ENCODE peak calls at places on chromosomes 3 and 15, in seven cellular contexts. B is Panc1; E is Karpas-422; K is suprapubic skin; C is sigmoid colon; T is right cardiac atrium; U is CD4-positive, CD25-positive, alpha-beta regulatory T cell. L is an unnamed sample.

GRCh38 chr3:62923092-62923491 is 47.9 kb upstream of the CADPS start:
- DNase-seq in B (no peak), E (no peak), K (no peak), C (no peak), T (no peak), U (no peak), L (no peak)

GRCh38 chr15:68608206-68608843 is 29.5 kb downstream of the CORO2B start:
- DNase-seq in B (no peak), E (no peak), K (no peak), C (peak; percentile 92), T (peak; percentile 95), U (no peak), L (no peak)

GRCh38 chr3:87126321-87126720 is 100.8 kb upstream of the CHMP2B start:
- DNase-seq in B (no peak), E (no peak), K (no peak), C (no peak), T (no peak), U (no peak), L (no peak)

GRCh38 chr3:43260412-43260811 is 25.9 kb upstream of the SNRK start:
- DNase-seq in B (no peak), E (peak; percentile 58), K (no peak), C (no peak), T (no peak), U (no peak), L (no peak)

GRCh38 chr3:150331978-150332568 is 76.0 kb upstream of the TSC22D2 start:
- DNase-seq in B (no peak), E (no peak), K (no peak), C (no peak), T (no peak), U (no peak), L (no peak)

GRCh38 chr3:182325213-182325941 is 467.9 kb upstream of the ATP11B start:
- DNase-seq in B (no peak), E (peak; percentile 96), K (no peak), C (no peak), T (no peak), U (no peak), L (no peak)

GRCh38 chr3:62167566-62168262 is 205.6 kb downstream of the FEZF2 start:
- DNase-seq in B (no peak), E (no peak), K (no peak), C (no peak), T (no peak), U (no peak), L (no peak)

GRCh38 chr3:54772707-54773106 is 155.2 kb downstream of the LRTM1 start:
- DNase-seq in B (no peak), E (no peak), K (no peak), C (no peak), T (no peak), U (no peak), L (no peak)

GRCh38 chr3:150721285-150722130 is 17.8 kb upstream of the ERICH6 start:
- DNase-seq in B (no peak), E (peak; percentile 91), K (no peak), C (no peak), T (no peak), U (peak; percentile 81), L (peak; percentile 65)

GRCh38 chr3:5645311-5646029 is 458.0 kb downstream of the EDEM1 start:
- DNase-seq in B (no peak), E (no peak), K (no peak), C (no peak), T (no peak), U (no peak), L (no peak)

GRCh38 chr3:71900057-71900456 is 115.1 kb upstream of the PROK2 start:
- DNase-seq in B (no peak), E (no peak), K (no peak), C (no peak), T (no peak), U (no peak), L (no peak)

GRCh38 chr3:71905426-71905825 is 120.5 kb upstream of the PROK2 start:
- DNase-seq in B (no peak), E (peak; percentile 84), K (no peak), C (no peak), T (no peak), U (no peak), L (no peak)

GRCh38 chr3:71908001-71908400 is 123.1 kb upstream of the PROK2 start:
- DNase-seq in B (no peak), E (no peak), K (no peak), C (no peak), T (peak; percentile 17), U (no peak), L (no peak)

GRCh38 chr3:71902258-71903128 is 117.5 kb upstream of the PROK2 start:
- DNase-seq in B (no peak), E (no peak), K (no peak), C (no peak), T (no peak), U (no peak), L (no peak)

GRCh38 chr3:71903141-71903540 is 118.2 kb upstream of the PROK2 start:
- DNase-seq in B (no peak), E (no peak), K (no peak), C (no peak), T (peak; percentile 24), U (no peak), L (no peak)
- H3K27ac ChIP-seq in B (no peak overlapping the region), E (no peak overlapping the region), K (no peak overlapping the region), C (no peak overlapping the region), T (no peak overlapping the region), U (no peak overlapping the region), L (no peak overlapping the region)

DNA sequence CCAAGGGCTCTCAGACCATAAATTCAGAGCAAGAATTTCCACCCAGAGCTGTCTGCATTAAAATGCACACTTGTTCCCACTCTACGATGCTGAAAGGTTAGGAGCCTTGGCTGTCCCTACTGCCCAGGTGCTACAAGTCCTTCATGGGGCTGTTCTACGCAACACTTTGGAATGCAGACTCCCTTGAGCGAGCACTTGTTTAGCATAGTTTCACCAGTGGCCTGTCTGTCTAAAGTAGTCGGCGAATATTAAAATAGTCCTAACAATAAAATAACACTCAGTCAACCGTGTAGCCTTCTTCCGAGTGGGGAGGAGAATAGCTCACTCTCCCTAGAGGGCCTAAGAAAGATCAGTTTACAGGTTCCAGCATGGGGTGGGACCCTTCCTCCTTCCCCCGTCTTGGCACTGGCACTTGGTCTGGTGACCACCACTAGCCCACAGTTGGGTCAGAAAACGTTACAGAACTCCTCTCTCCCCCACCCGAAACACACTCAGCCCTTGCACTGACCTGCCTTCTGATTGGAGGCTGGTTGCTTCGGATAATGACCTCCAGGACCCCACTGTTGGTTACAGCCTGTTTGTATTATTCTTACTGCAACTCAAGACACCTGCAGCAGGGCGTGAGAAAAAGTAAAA is at the start of gene CLDN16:
- DNase-seq in B (no peak), E (no peak), K (no peak), C (no peak), T (no peak), U (no peak), L (no peak)
- H3K27me3 ChIP-seq in B (no peaks in the 10 kb centered on the region), E (no peaks in the 10 kb centered on the region), K (no peaks in the 10 kb centered on the region), C (no peaks in the 10 kb centered on the region), T (no peaks in the 10 kb centered on the region), U (no peaks in the 10 kb centered on the region), L (peaks cover 3% of the 10 kb centered on the region)

GRCh38 chr15:45457641-45458539 is 64.7 kb downstream of the SLC30A4 start:
- DNase-seq in B (peak; percentile 87), E (peak; percentile 97), K (no peak), C (peak; percentile 78), T (peak; percentile 31), U (peak; percentile 87), L (peak; percentile 78)
- H3K27ac ChIP-seq in B (peak overlapping the region; percentile 89), E (peak overlapping the region; percentile 65), K (peak overlapping the region; percentile 27), C (peak overlapping the region; percentile 82), T (no peak overlapping the region), U (peak overlapping the region; percentile 75), L (peak overlapping the region; percentile 29)

DNA sequence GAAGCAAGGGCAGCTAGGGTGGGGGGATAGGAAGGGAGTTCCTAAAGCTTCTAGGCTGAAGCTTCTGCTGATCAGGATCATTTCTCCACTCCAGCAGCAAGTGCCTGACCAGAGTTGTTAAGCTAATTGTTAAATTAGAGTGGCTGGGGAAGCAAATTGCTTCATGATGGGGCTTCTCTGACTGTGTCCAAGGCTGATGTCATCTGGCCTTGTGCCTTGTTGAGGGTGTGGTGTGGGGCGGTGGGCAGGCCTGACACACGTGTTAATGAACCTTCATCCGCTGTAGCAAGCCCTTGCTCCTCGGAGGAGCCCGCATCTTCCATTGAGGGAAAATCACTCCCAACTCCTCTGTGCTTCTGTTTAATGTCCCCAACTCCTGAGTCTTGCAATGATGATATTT is 84.3 kb upstream of the ROPN1 start:
- DNase-seq in B (no peak), E (no peak), K (no peak), C (no peak), T (no peak), U (no peak), L (no peak)
- H3K27me3 ChIP-seq in B (peaks cover 31% of the 10 kb centered on the region), E (no peaks in the 10 kb centered on the region), K (no peaks in the 10 kb centered on the region), C (no peaks in the 10 kb centered on the region), T (no peaks in the 10 kb centered on the region), U (peaks cover 2% of the 10 kb centered on the region), L (no peaks in the 10 kb centered on the region)

GRCh38 chr15:42728562-42728961 is 8.4 kb downstream of the CDAN1 start:
- DNase-seq in B (no peak), E (no peak), K (no peak), C (no peak), T (no peak), U (no peak), L (no peak)

GRCh38 chr15:42729409-42729808 is 7.5 kb downstream of the CDAN1 start:
- DNase-seq in B (no peak), E (no peak), K (no peak), C (no peak), T (no peak), U (no peak), L (no peak)

GRCh38 chr15:42727740-42728355 is 9.1 kb downstream of the CDAN1 start:
- DNase-seq in B (no peak), E (no peak), K (no peak), C (no peak), T (no peak), U (no peak), L (no peak)

GRCh38 chr15:42730135-42730534 is 6.8 kb downstream of the CDAN1 start:
- DNase-seq in B (no peak), E (no peak), K (no peak), C (no peak), T (no peak), U (no peak), L (no peak)

GRCh38 chr15:42728975-42729374 is 8.0 kb downstream of the CDAN1 start:
- DNase-seq in B (no peak), E (no peak), K (no peak), C (no peak), T (no peak), U (no peak), L (no peak)
- H3K27ac ChIP-seq in B (no peak overlapping the region), E (no peak overlapping the region), K (no peak overlapping the region), C (no peak overlapping the region), T (no peak overlapping the region), U (no peak overlapping the region), L (no peak overlapping the region)

DNA sequence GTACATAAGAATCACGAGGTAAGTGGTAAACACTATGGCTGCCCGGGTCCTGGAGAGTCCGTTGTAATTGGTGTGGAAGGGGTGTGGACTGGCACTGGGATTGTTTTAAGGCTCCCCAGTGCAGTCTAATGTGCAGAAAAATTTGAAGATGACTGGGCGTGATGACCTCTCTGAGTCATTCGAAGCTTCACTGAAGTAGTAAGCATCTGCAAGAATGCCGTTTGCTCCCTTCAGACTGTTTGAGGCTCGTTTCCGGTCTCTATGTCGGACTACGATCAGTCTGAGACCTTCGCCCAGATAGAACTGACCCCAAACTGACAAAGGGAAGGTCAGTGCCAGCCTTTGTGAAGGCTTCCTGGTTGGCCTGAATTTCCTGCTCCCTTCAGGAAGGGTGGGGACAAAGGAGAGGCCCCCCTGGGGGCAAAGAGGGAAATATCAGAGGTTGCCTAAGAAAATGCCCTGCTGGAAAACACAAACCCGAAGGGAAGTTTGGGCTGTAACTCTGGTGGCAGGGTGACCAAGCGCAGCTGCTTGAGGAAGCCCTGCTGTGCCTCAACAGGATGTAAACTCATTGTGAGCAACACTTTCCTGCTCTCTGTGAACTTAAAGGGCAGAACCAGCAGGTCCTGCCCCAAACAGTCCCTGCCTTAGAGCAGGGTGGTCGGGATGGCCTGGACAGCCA is 34.6 kb downstream of the BTD start:
- DNase-seq in B (no peak), E (no peak), K (no peak), C (no peak), T (peak; percentile 57), U (peak; percentile 65), L (no peak)
- H3K27me3 ChIP-seq in B (no peaks in the 10 kb centered on the region), E (no peaks in the 10 kb centered on the region), K (no peaks in the 10 kb centered on the region), C (no peaks in the 10 kb centered on the region), T (no peaks in the 10 kb centered on the region), U (no peaks in the 10 kb centered on the region), L (no peaks in the 10 kb centered on the region)